ENCODE peak calls at places on chromosomes 5 and 9, in seven cellular contexts. K, Q, M, W, S, J and L are unnamed samples. For H3K36me3, the result is how much of the 10 kb centered on the place peaks cover.

GRCh38 chr5:103582364-103582763 is 19.8 kb upstream of the NUDT12 start:
- DNase-seq in K (peak), Q (no peak), M (no peak), W (no peak), S (peak), J (peak), L (no peak)

GRCh38 chr5:1801061-1801953 is at the start of gene NDUFS6:
- DNase-seq in K (peak), Q (peak), M (peak), W (peak), S (peak), J (peak), L (peak)

GRCh38 chr9:23731373-23731772 is 94.7 kb downstream of the ELAVL2 start:
- DNase-seq in K (no peak), Q (no peak), M (no peak), W (no peak), S (no peak), J (no peak), L (no peak)

GRCh38 chr5:1555011-1555807 is 31.4 kb upstream of the LPCAT1 start:
- DNase-seq in K (peak), Q (no peak), M (no peak), W (no peak), S (peak), J (peak), L (no peak)

GRCh38 chr9:134778841-134779411 is 101.7 kb upstream of the FCN2 start:
- DNase-seq in K (peak), Q (peak), M (peak), W (no peak), S (peak), J (peak), L (no peak)

GRCh38 chr5:86463339-86463738 is 154.4 kb upstream of the COX7C start:
- DNase-seq in K (no peak), Q (no peak), M (no peak), W (no peak), S (no peak), J (no peak), L (no peak)

GRCh38 chr5:89255845-89256463 is 373.0 kb upstream of the MEF2C start:
- DNase-seq in K (peak), Q (no peak), M (no peak), W (no peak), S (no peak), J (peak), L (no peak)

GRCh38 chr9:34114436-34114835 is 12.1 kb downstream of the DCAF12 start:
- DNase-seq in K (no peak), Q (no peak), M (no peak), W (peak), S (no peak), J (no peak), L (no peak)

GRCh38 chr9:87112656-87113055 is 165.3 kb upstream of the GAS1 start:
- DNase-seq in K (no peak), Q (no peak), M (no peak), W (no peak), S (no peak), J (peak), L (no peak)

GRCh38 chr9:123656565-123656964 is 273.4 kb downstream of the DENND1A start:
- DNase-seq in K (no peak), Q (no peak), M (no peak), W (no peak), S (no peak), J (peak), L (no peak)

GRCh38 chr5:71932131-71932635 is 175.1 kb upstream of the MAP1B start:
- DNase-seq in K (peak), Q (no peak), M (no peak), W (no peak), S (peak), J (peak), L (no peak)

GRCh38 chr9:127418037-127418471 is 6.1 kb upstream of the ZNF79 start:
- DNase-seq in K (peak), Q (no peak), M (no peak), W (no peak), S (no peak), J (no peak), L (peak)

GRCh38 chr9:109323771-109324170 is 2.9 kb upstream of the EPB41L4B start:
- DNase-seq in K (no peak), Q (no peak), M (no peak), W (no peak), S (no peak), J (no peak), L (no peak)

GRCh38 chr5:173845321-173845720 is 42.8 kb upstream of the CPEB4 start:
- DNase-seq in K (no peak), Q (no peak), M (no peak), W (no peak), S (no peak), J (no peak), L (no peak)

GRCh38 chr9:23587433-23587832 is 238.6 kb downstream of the ELAVL2 start:
- DNase-seq in K (no peak), Q (peak), M (peak), W (no peak), S (peak), J (no peak), L (peak)

GRCh38 chr5:132215329-132215728 is 12.3 kb downstream of the P4HA2 start:
- DNase-seq in K (no peak), Q (peak), M (peak), W (peak), S (peak), J (peak), L (peak)

GRCh38 chr5:139710370-139711066 is 62.4 kb downstream of the CXXC5 start:
- DNase-seq in K (no peak), Q (peak), M (peak), W (peak), S (peak), J (peak), L (peak)

GRCh38 chr5:153372433-153373167 is 117.9 kb upstream of the GRIA1 start:
- DNase-seq in K (no peak), Q (no peak), M (no peak), W (no peak), S (no peak), J (no peak), L (no peak)

GRCh38 chr5:56078675-56079500 is 84.1 kb upstream of the IL6ST start:
- DNase-seq in K (no peak), Q (peak), M (peak), W (no peak), S (no peak), J (peak), L (peak)

GRCh38 chr9:71858812-71859211 is 52.2 kb downstream of the ABHD17B start:
- DNase-seq in K (no peak), Q (no peak), M (no peak), W (no peak), S (no peak), J (peak), L (no peak)

GRCh38 chr9:89677696-89678393 is 73.0 kb downstream of the GADD45G start:
- DNase-seq in K (no peak), Q (no peak), M (no peak), W (no peak), S (peak), J (no peak), L (no peak)

GRCh38 chr9:86176468-86176867 is 77.1 kb upstream of the GOLM1 start:
- DNase-seq in K (peak), Q (no peak), M (no peak), W (no peak), S (no peak), J (no peak), L (no peak)

GRCh38 chr9:126615791-126616447 is 2.2 kb downstream of the LMX1B start:
- DNase-seq in K (no peak), Q (no peak), M (no peak), W (no peak), S (no peak), J (no peak), L (no peak)

GRCh38 chr5:150317048-150318003 is 14.6 kb upstream of the ARSI start:
- DNase-seq in K (no peak), Q (peak), M (no peak), W (no peak), S (no peak), J (peak), L (peak)

GRCh38 chr9:138105123-138105415 is 227.5 kb downstream of the CACNA1B start:
- DNase-seq in K (no peak), Q (no peak), M (no peak), W (no peak), S (no peak), J (no peak), L (no peak)

GRCh38 chr5:179620703-179621350 is 2.6 kb downstream of the HNRNPH1 start:
- DNase-seq in K (no peak), Q (no peak), M (no peak), W (no peak), S (no peak), J (no peak), L (no peak)

GRCh38 chr5:134148316-134148715 is 28.4 kb downstream of the SKP1 start:
- DNase-seq in K (no peak), Q (no peak), M (no peak), W (no peak), S (no peak), J (no peak), L (no peak)

GRCh38 chr5:134145061-134145757 is 30.7 kb downstream of the TCF7 start:
- DNase-seq in K (no peak), Q (no peak), M (no peak), W (no peak), S (no peak), J (no peak), L (no peak)

GRCh38 chr5:134143964-134144941 is 29.8 kb downstream of the TCF7 start:
- DNase-seq in K (no peak), Q (no peak), M (peak), W (peak), S (no peak), J (no peak), L (no peak)

GRCh38 chr5:134146651-134147544 is 29.9 kb downstream of the SKP1 start:
- DNase-seq in K (no peak), Q (no peak), M (no peak), W (peak), S (no peak), J (peak), L (no peak)

DNA sequence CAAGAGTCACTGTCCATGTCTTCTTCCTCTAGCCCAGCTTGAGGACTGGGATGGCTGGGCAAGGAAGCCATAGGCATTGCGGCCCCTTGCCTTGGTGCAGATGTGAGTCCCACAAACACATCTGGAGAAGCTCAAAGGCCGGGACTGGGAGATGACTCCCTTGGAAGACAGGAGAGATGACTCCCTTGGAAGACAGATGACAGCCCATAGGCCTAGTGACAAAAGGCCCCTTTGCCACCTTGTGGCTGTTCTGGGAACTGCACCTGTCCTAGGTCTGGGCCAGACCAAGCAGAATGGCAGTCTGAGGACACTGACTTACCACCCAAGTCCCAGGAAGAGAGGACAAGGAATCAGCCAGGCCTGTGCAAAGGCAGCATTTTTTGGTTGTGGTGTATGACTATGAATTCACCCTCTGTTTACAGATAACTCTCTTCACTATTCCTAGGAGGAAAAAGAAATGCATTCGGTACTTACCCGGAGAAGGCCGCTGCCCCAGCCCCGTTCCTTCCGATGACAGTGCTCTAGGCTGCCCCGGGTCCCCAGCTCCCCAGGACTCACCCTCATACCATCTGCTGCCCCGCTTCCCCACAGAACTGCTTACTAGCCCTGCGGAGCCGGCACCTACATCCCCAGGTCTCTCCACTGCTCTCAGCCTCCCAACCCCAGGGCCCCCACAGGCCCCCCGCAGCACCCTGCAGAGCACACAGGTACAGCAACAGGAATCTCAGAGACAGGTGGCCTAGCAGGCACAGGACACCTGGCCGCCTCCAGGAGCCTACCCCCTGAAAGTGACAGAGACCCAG is 30.8 kb downstream of the SKP1 start:
- DNase-seq in K (peak), Q (peak), M (peak), W (peak), S (peak), J (peak), L (peak)
- H3K36me3 ChIP-seq in K (under half), Q (under half), M (half or more), W (under half), S (under half), J (half or more), L (under half)

GRCh38 chr5:106311230-106311629 is 1359.5 kb downstream of the EFNA5 start:
- DNase-seq in K (no peak), Q (no peak), M (no peak), W (no peak), S (no peak), J (peak), L (no peak)

GRCh38 chr5:106312360-106312759 is 1358.4 kb downstream of the EFNA5 start:
- DNase-seq in K (no peak), Q (no peak), M (no peak), W (no peak), S (no peak), J (peak), L (no peak)

GRCh38 chr5:106314221-106314824 is 1356.4 kb downstream of the EFNA5 start:
- DNase-seq in K (no peak), Q (no peak), M (no peak), W (no peak), S (no peak), J (peak), L (no peak)
- H3K36me3 ChIP-seq in K (under half), Q (under half), M (under half), W (under half), S (under half), J (under half), L (under half)

DNA sequence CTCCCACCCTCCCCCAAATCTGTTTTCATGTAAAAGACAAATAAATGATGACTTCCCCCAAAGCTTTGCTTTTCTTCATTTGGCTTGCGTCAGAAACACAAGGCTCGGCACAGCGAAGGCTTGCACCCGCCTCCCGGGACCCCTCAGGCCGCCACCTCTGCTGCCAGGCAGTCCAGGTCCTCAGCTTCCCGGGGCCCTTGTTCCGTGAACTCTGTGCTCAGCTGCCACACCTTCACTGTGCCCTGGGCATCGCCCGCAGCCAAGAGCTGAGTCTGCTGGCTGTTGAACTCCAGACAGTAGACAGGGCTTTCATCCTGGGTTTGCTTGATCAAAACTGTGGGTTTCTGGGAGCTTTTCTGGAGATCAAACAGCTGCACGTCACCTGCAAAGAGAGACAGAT is 23.0 kb downstream of the DYNC2I2 start:
- DNase-seq in K (peak), Q (no peak), M (no peak), W (no peak), S (no peak), J (no peak), L (no peak)
- H3K36me3 ChIP-seq in K (under half), Q (under half), M (half or more), W (under half), S (under half), J (half or more), L (under half)

GRCh38 chr9:136395345-136396218 is 4.4 kb downstream of the SNAPC4 start:
- DNase-seq in K (peak), Q (no peak), M (no peak), W (no peak), S (no peak), J (no peak), L (no peak)

GRCh38 chr9:136391737-136392537 is 8.0 kb downstream of the SNAPC4 start:
- DNase-seq in K (no peak), Q (no peak), M (no peak), W (no peak), S (peak), J (no peak), L (no peak)

GRCh38 chr9:136394312-136395305 is 5.4 kb downstream of the SNAPC4 start:
- DNase-seq in K (no peak), Q (no peak), M (no peak), W (no peak), S (no peak), J (no peak), L (peak)

GRCh38 chr9:136392538-136393449 is 7.2 kb downstream of the SNAPC4 start:
- DNase-seq in K (no peak), Q (no peak), M (no peak), W (no peak), S (no peak), J (no peak), L (no peak)

GRCh38 chr9:136393531-136393930 is 6.4 kb downstream of the SNAPC4 start:
- DNase-seq in K (no peak), Q (no peak), M (no peak), W (no peak), S (no peak), J (no peak), L (peak)
- H3K36me3 ChIP-seq in K (under half), Q (under half), M (half or more), W (under half), S (under half), J (half or more), L (under half)

GRCh38 chr5:40685191-40685590 is 5.5 kb downstream of the PTGER4 start:
- DNase-seq in K (no peak), Q (no peak), M (no peak), W (no peak), S (no peak), J (no peak), L (no peak)
- H3K36me3 ChIP-seq in K (under half), Q (under half), M (half or more), W (under half), S (under half), J (under half), L (under half)